ENCODE peak calls at places on chromosomes 16 and 17, in seven cellular contexts. One of them, this sample, is unnamed.

GRCh38 chr17:77404812-77405581 is 264.2 kb downstream of the SEC14L1 start:
- DNase-seq in heart left ventricle: no peak
- DNase-seq in IMR-90: peak; percentile 86
- DNase-seq in GM12891: peak; percentile 92
- DNase-seq in right lobe of liver: peak; percentile 63
- DNase-seq in Peyer's patch: peak; percentile 95
- DNase-seq in GM12892: peak; percentile 94
- DNase-seq in this sample: peak; percentile 63

GRCh38 chr17:12046786-12047185 is 26.1 kb downstream of the MAP2K4 start:
- DNase-seq in heart left ventricle: no peak
- DNase-seq in IMR-90: no peak
- DNase-seq in GM12891: no peak
- DNase-seq in right lobe of liver: no peak
- DNase-seq in Peyer's patch: no peak
- DNase-seq in GM12892: no peak
- DNase-seq in this sample: no peak

GRCh38 chr16:5374184-5374583 is 276.6 kb upstream of the EEF2KMT start:
- DNase-seq in heart left ventricle: no peak
- DNase-seq in IMR-90: no peak
- DNase-seq in GM12891: no peak
- DNase-seq in right lobe of liver: no peak
- DNase-seq in Peyer's patch: no peak
- DNase-seq in GM12892: no peak
- DNase-seq in this sample: no peak

GRCh38 chr17:74682442-74683190 is 30.1 kb downstream of the CD300LF start:
- DNase-seq in heart left ventricle: no peak
- DNase-seq in IMR-90: no peak
- DNase-seq in GM12891: no peak
- DNase-seq in right lobe of liver: no peak
- DNase-seq in Peyer's patch: no peak
- DNase-seq in GM12892: no peak
- DNase-seq in this sample: no peak

GRCh38 chr17:77332981-77333685 is 192.4 kb downstream of the SEC14L1 start:
- DNase-seq in heart left ventricle: no peak
- DNase-seq in IMR-90: peak; percentile 92
- DNase-seq in GM12891: no peak
- DNase-seq in right lobe of liver: no peak
- DNase-seq in Peyer's patch: peak; percentile 53
- DNase-seq in GM12892: no peak
- DNase-seq in this sample: peak; percentile 41

GRCh38 chr17:21417921-21418320 is 41.8 kb downstream of the KCNJ12 start:
- DNase-seq in heart left ventricle: no peak
- DNase-seq in IMR-90: no peak
- DNase-seq in GM12891: no peak
- DNase-seq in right lobe of liver: no peak
- DNase-seq in Peyer's patch: no peak
- DNase-seq in GM12892: no peak
- DNase-seq in this sample: no peak

GRCh38 chr17:77353684-77354419 is 213.1 kb downstream of the SEC14L1 start:
- DNase-seq in heart left ventricle: no peak
- DNase-seq in IMR-90: peak; percentile 53
- DNase-seq in GM12891: no peak
- DNase-seq in right lobe of liver: no peak
- DNase-seq in Peyer's patch: peak; percentile 27
- DNase-seq in GM12892: no peak
- DNase-seq in this sample: peak; percentile 17

GRCh38 chr16:67969286-67970039 is 1.0 kb upstream of the SLC12A4 start:
- DNase-seq in heart left ventricle: no peak
- DNase-seq in IMR-90: no peak
- DNase-seq in GM12891: peak; percentile 50
- DNase-seq in right lobe of liver: no peak
- DNase-seq in Peyer's patch: no peak
- DNase-seq in GM12892: no peak
- DNase-seq in this sample: peak; percentile 36

GRCh38 chr17:21213005-21213404 is 956 bp downstream of the TMEM11 start:
- DNase-seq in heart left ventricle: no peak
- DNase-seq in IMR-90: no peak
- DNase-seq in GM12891: no peak
- DNase-seq in right lobe of liver: no peak
- DNase-seq in Peyer's patch: no peak
- DNase-seq in GM12892: no peak
- DNase-seq in this sample: no peak

GRCh38 chr17:68441064-68441770 is 16.1 kb downstream of the WIPI1 start:
- DNase-seq in heart left ventricle: no peak
- DNase-seq in IMR-90: peak; percentile 7
- DNase-seq in GM12891: no peak
- DNase-seq in right lobe of liver: no peak
- DNase-seq in Peyer's patch: no peak
- DNase-seq in GM12892: no peak
- DNase-seq in this sample: no peak

GRCh38 chr17:31674305-31674704 is 184.7 kb downstream of the COPRS start:
- DNase-seq in heart left ventricle: no peak
- DNase-seq in IMR-90: peak; percentile 50
- DNase-seq in GM12891: no peak
- DNase-seq in right lobe of liver: no peak
- DNase-seq in Peyer's patch: no peak
- DNase-seq in GM12892: no peak
- DNase-seq in this sample: no peak

GRCh38 chr17:34218757-34219156 is 36.3 kb upstream of the CCL2 start:
- DNase-seq in heart left ventricle: no peak
- DNase-seq in IMR-90: no peak
- DNase-seq in GM12891: no peak
- DNase-seq in right lobe of liver: no peak
- DNase-seq in Peyer's patch: no peak
- DNase-seq in GM12892: no peak
- DNase-seq in this sample: no peak

GRCh38 chr16:69309316-69309715 is 1.8 kb upstream of the VPS4A start:
- DNase-seq in heart left ventricle: no peak
- DNase-seq in IMR-90: no peak
- DNase-seq in GM12891: no peak
- DNase-seq in right lobe of liver: no peak
- DNase-seq in Peyer's patch: peak; percentile 44
- DNase-seq in GM12892: no peak
- DNase-seq in this sample: no peak

GRCh38 chr17:54968954-54969400 is 412 bp downstream of the STXBP4 start:
- DNase-seq in heart left ventricle: no peak
- DNase-seq in IMR-90: peak; percentile 50
- DNase-seq in GM12891: peak; percentile 11
- DNase-seq in right lobe of liver: no peak
- DNase-seq in Peyer's patch: peak; percentile 55
- DNase-seq in GM12892: no peak
- DNase-seq in this sample: peak; percentile 51

GRCh38 chr16:73396556-73396955 is 348.6 kb upstream of the ZFHX3 start:
- DNase-seq in heart left ventricle: no peak
- DNase-seq in IMR-90: no peak
- DNase-seq in GM12891: no peak
- DNase-seq in right lobe of liver: no peak
- DNase-seq in Peyer's patch: no peak
- DNase-seq in GM12892: no peak
- DNase-seq in this sample: no peak

GRCh38 chr17:57892820-57893595 is 43.2 kb upstream of the MRPS23 start:
- DNase-seq in heart left ventricle: peak; percentile 87
- DNase-seq in IMR-90: peak; percentile 98
- DNase-seq in GM12891: no peak
- DNase-seq in right lobe of liver: peak; percentile 86
- DNase-seq in Peyer's patch: peak; percentile 85
- DNase-seq in GM12892: no peak
- DNase-seq in this sample: peak; percentile 99

GRCh38 chr16:17222756-17223411 is 247.9 kb downstream of the XYLT1 start:
- DNase-seq in heart left ventricle: no peak
- DNase-seq in IMR-90: no peak
- DNase-seq in GM12891: no peak
- DNase-seq in right lobe of liver: no peak
- DNase-seq in Peyer's patch: no peak
- DNase-seq in GM12892: no peak
- DNase-seq in this sample: peak; percentile 66

GRCh38 chr16:56068314-56068713 is 123.0 kb upstream of the GNAO1 start:
- DNase-seq in heart left ventricle: no peak
- DNase-seq in IMR-90: no peak
- DNase-seq in GM12891: no peak
- DNase-seq in right lobe of liver: no peak
- DNase-seq in Peyer's patch: no peak
- DNase-seq in GM12892: no peak
- DNase-seq in this sample: no peak

GRCh38 chr17:70184770-70185169 is 15.4 kb downstream of the KCNJ2 start:
- DNase-seq in heart left ventricle: no peak
- DNase-seq in IMR-90: peak; percentile 80
- DNase-seq in GM12891: no peak
- DNase-seq in right lobe of liver: no peak
- DNase-seq in Peyer's patch: peak; percentile 49
- DNase-seq in GM12892: no peak
- DNase-seq in this sample: no peak

GRCh38 chr17:49843774-49844350 is 4.0 kb downstream of the TAC4 start:
- DNase-seq in heart left ventricle: no peak
- DNase-seq in IMR-90: no peak
- DNase-seq in GM12891: no peak
- DNase-seq in right lobe of liver: no peak
- DNase-seq in Peyer's patch: no peak
- DNase-seq in GM12892: no peak
- DNase-seq in this sample: no peak

GRCh38 chr17:50047488-50048126 is 8.3 kb upstream of the ITGA3 start:
- DNase-seq in heart left ventricle: no peak
- DNase-seq in IMR-90: peak; percentile 83
- DNase-seq in GM12891: no peak
- DNase-seq in right lobe of liver: no peak
- DNase-seq in Peyer's patch: no peak
- DNase-seq in GM12892: no peak
- DNase-seq in this sample: no peak

GRCh38 chr17:31857920-31858646 is 961 bp downstream of the COPRS start:
- DNase-seq in heart left ventricle: no peak
- DNase-seq in IMR-90: no peak
- DNase-seq in GM12891: no peak
- DNase-seq in right lobe of liver: no peak
- DNase-seq in Peyer's patch: no peak
- DNase-seq in GM12892: no peak
- DNase-seq in this sample: no peak

GRCh38 chr16:79810449-79811189 is 210.1 kb upstream of the MAF start:
- DNase-seq in heart left ventricle: no peak
- DNase-seq in IMR-90: no peak
- DNase-seq in GM12891: no peak
- DNase-seq in right lobe of liver: no peak
- DNase-seq in Peyer's patch: no peak
- DNase-seq in GM12892: no peak
- DNase-seq in this sample: no peak

GRCh38 chr16:1474796-1475551 is at the start of gene CLCN7:
- DNase-seq in heart left ventricle: peak; percentile 96
- DNase-seq in IMR-90: peak; percentile 82
- DNase-seq in GM12891: peak; percentile 99
- DNase-seq in right lobe of liver: peak; percentile 91
- DNase-seq in Peyer's patch: peak; percentile 97
- DNase-seq in GM12892: peak; percentile 99
- DNase-seq in this sample: peak; percentile 96

GRCh38 chr16:9152649-9153501 is 61.4 kb downstream of the HAPSTR1 start:
- DNase-seq in heart left ventricle: peak; percentile 49
- DNase-seq in IMR-90: no peak
- DNase-seq in GM12891: no peak
- DNase-seq in right lobe of liver: no peak
- DNase-seq in Peyer's patch: no peak
- DNase-seq in GM12892: no peak
- DNase-seq in this sample: no peak
- TF ChIP-seq POLR2A in heart left ventricle: no peak
- TF ChIP-seq POLR2A in IMR-90: no peak
- TF ChIP-seq POLR2A in GM12891: no peak
- TF ChIP-seq POLR2A in right lobe of liver: no peak
- TF ChIP-seq POLR2A in Peyer's patch: no peak
- TF ChIP-seq POLR2A in GM12892: no peak
- TF ChIP-seq POLR2A in this sample: no peak

DNA sequence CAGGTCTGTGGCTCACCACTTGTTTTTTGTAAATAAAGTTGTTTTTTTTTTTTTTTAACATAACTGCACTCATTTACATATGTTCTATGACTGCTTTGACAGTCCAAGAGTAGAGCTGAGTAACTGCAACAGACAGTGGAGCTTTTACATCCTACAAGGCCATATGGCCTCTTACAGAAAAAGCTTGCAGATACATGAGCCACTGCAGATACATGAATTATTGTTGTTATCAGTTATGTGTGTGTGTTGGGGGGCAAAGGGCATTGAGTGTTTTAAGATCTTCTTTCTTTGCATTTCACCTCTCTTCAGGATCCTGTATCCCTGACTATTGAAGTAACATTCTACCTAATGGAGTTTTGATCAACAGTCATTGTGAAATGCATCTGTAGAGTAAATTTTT is 311.8 kb downstream of the BCAS3 start:
- DNase-seq in heart left ventricle: no peak
- DNase-seq in IMR-90: no peak
- DNase-seq in GM12891: no peak
- DNase-seq in right lobe of liver: no peak
- DNase-seq in Peyer's patch: no peak
- DNase-seq in GM12892: no peak
- DNase-seq in this sample: no peak
- TF ChIP-seq POLR2A in heart left ventricle: no peak
- TF ChIP-seq POLR2A in IMR-90: no peak
- TF ChIP-seq POLR2A in GM12891: no peak
- TF ChIP-seq POLR2A in right lobe of liver: no peak
- TF ChIP-seq POLR2A in Peyer's patch: no peak
- TF ChIP-seq POLR2A in GM12892: no peak
- TF ChIP-seq POLR2A in this sample: no peak

GRCh38 chr17:28861393-28862203 is 6.8 kb downstream of the ERAL1 start:
- DNase-seq in heart left ventricle: peak; percentile 27
- DNase-seq in IMR-90: no peak
- DNase-seq in GM12891: no peak
- DNase-seq in right lobe of liver: no peak
- DNase-seq in Peyer's patch: peak; percentile 64
- DNase-seq in GM12892: no peak
- DNase-seq in this sample: no peak
- TF ChIP-seq POLR2A in heart left ventricle: no peak
- TF ChIP-seq POLR2A in IMR-90: no peak
- TF ChIP-seq POLR2A in GM12891: no peak
- TF ChIP-seq POLR2A in right lobe of liver: no peak
- TF ChIP-seq POLR2A in Peyer's patch: peak; percentile 71
- TF ChIP-seq POLR2A in GM12892: no peak
- TF ChIP-seq POLR2A in this sample: no peak

GRCh38 chr17:35930211-35931065 is at the start of gene RDM1:
- DNase-seq in heart left ventricle: peak; percentile 80
- DNase-seq in IMR-90: peak; percentile 34
- DNase-seq in GM12891: peak; percentile 85
- DNase-seq in right lobe of liver: peak; percentile 60
- DNase-seq in Peyer's patch: peak; percentile 79
- DNase-seq in GM12892: peak; percentile 86
- DNase-seq in this sample: peak; percentile 48
- TF ChIP-seq POLR2A in heart left ventricle: no peak
- TF ChIP-seq POLR2A in IMR-90: no peak
- TF ChIP-seq POLR2A in GM12891: peak; percentile 47
- TF ChIP-seq POLR2A in right lobe of liver: no peak
- TF ChIP-seq POLR2A in Peyer's patch: no peak
- TF ChIP-seq POLR2A in GM12892: peak; percentile 62
- TF ChIP-seq POLR2A in this sample: no peak

This sample was measured in adrenal gland.